ENCODE peak calls at places on chromosomes 11 and 22, in seven cellular contexts. B is neural crest cell; U is foreskin fibroblast; K is cardiac fibroblast; N is CD8-positive, alpha-beta T cell; Z is psoas muscle; C is retinal pigment epithelial cell. G is an unnamed sample.

GRCh38 chr11:77372736-77373135 is 71.2 kb upstream of the GDPD4 start:
- DNase-seq in B (no peak), U (no peak), K (no peak), N (no peak), Z (no peak), C (no peak), G (no peak)

GRCh38 chr11:110679323-110679980 is 32.8 kb downstream of the ARHGAP20 start:
- DNase-seq in B (no peak), U (peak; percentile 59), K (peak; percentile 60), N (no peak), Z (no peak), C (no peak), G (no peak)

GRCh38 chr11:63767415-63768231 is 952 bp downstream of the ZFTA start:
- DNase-seq in B (peak; percentile 57), U (peak; percentile 76), K (peak; percentile 86), N (no peak), Z (peak; percentile 74), C (no peak), G (no peak)

GRCh38 chr11:97909544-97910394 is 1111.0 kb upstream of the CNTN5 start:
- DNase-seq in B (no peak), U (no peak), K (peak; percentile 51), N (no peak), Z (no peak), C (peak; percentile 6), G (no peak)

GRCh38 chr11:12066799-12067508 is 43.4 kb upstream of the MICAL2 start:
- DNase-seq in B (no peak), U (peak; percentile 84), K (peak; percentile 57), N (no peak), Z (peak; percentile 85), C (no peak), G (peak; percentile 95)

GRCh38 chr11:26675233-26675928 is 46.5 kb downstream of the SLC5A12 start:
- DNase-seq in B (no peak), U (no peak), K (no peak), N (no peak), Z (no peak), C (no peak), G (no peak)

GRCh38 chr11:22467248-22467647 is 129.1 kb downstream of the SLC17A6 start:
- DNase-seq in B (no peak), U (no peak), K (no peak), N (no peak), Z (no peak), C (no peak), G (no peak)

GRCh38 chr11:45148276-45148675 is 1.8 kb downstream of the PRDM11 start:
- DNase-seq in B (no peak), U (no peak), K (no peak), N (no peak), Z (no peak), C (no peak), G (no peak)

GRCh38 chr11:57357827-57358226 is 19.7 kb downstream of the P2RX3 start:
- DNase-seq in B (no peak), U (peak; percentile 24), K (peak; percentile 10), N (no peak), Z (no peak), C (no peak), G (no peak)

GRCh38 chr11:35323076-35323868 is 96.1 kb downstream of the SLC1A2 start:
- DNase-seq in B (no peak), U (no peak), K (no peak), N (no peak), Z (no peak), C (no peak), G (no peak)

GRCh38 chr11:75654314-75654713 is 14.5 kb downstream of the MAP6 start:
- DNase-seq in B (no peak), U (no peak), K (peak; percentile 56), N (no peak), Z (no peak), C (no peak), G (peak; percentile 21)

GRCh38 chr11:102799656-102800339 is 1.8 kb upstream of the MMP1 start:
- DNase-seq in B (no peak), U (peak; percentile 69), K (peak; percentile 79), N (no peak), Z (no peak), C (no peak), G (no peak)

GRCh38 chr11:94400839-94401772 is at the start of gene GPR83:
- DNase-seq in B (peak; percentile 37), U (no peak), K (peak; percentile 10), N (no peak), Z (peak; percentile 41), C (no peak), G (no peak)

GRCh38 chr11:119509969-119510401 is 87.0 kb upstream of the THY1 start:
- DNase-seq in B (no peak), U (peak; percentile 77), K (peak; percentile 93), N (no peak), Z (no peak), C (no peak), G (peak; percentile 62)

GRCh38 chr22:39946571-39947407 is 13.4 kb upstream of the TMA7B start:
- DNase-seq in B (no peak), U (no peak), K (no peak), N (no peak), Z (no peak), C (no peak), G (no peak)

GRCh38 chr11:86509579-86509978 is 134.9 kb downstream of the CCDC81 start:
- DNase-seq in B (no peak), U (no peak), K (peak; percentile 30), N (no peak), Z (no peak), C (no peak), G (no peak)

GRCh38 chr11:57798905-57799559 is 37.4 kb downstream of the CTNND1 start:
- DNase-seq in B (no peak), U (peak; percentile 85), K (peak; percentile 41), N (no peak), Z (no peak), C (no peak), G (peak; percentile 71)

GRCh38 chr11:110159491-110159890 is 66.3 kb downstream of the ZC3H12C start:
- DNase-seq in B (no peak), U (no peak), K (no peak), N (no peak), Z (no peak), C (no peak), G (no peak)

GRCh38 chr11:33507967-33508366 is 192.7 kb downstream of the C11orf91 start:
- DNase-seq in B (no peak), U (peak; percentile 52), K (peak; percentile 66), N (no peak), Z (no peak), C (no peak), G (no peak)

GRCh38 chr22:39428597-39429071 is 28.2 kb upstream of the MGAT3 start:
- DNase-seq in B (no peak), U (no peak), K (no peak), N (no peak), Z (no peak), C (no peak), G (no peak)

GRCh38 chr11:91773090-91773489 is 451.5 kb upstream of the FAT3 start:
- DNase-seq in B (no peak), U (no peak), K (no peak), N (no peak), Z (no peak), C (no peak), G (peak; percentile 10)

GRCh38 chr11:69337211-69337721 is 43.3 kb downstream of the MYEOV start:
- DNase-seq in B (no peak), U (peak; percentile 30), K (peak; percentile 47), N (no peak), Z (no peak), C (no peak), G (no peak)

GRCh38 chr11:120337133-120337895 is 1.1 kb downstream of the ARHGEF12 start:
- DNase-seq in B (no peak), U (no peak), K (no peak), N (no peak), Z (peak; percentile 68), C (no peak), G (no peak)

GRCh38 chr22:32411388-32411787 is 659 bp downstream of the RTCB start:
- DNase-seq in B (no peak), U (peak; percentile 1), K (peak; percentile 54), N (no peak), Z (no peak), C (no peak), G (no peak)

GRCh38 chr22:43129426-43130425 is 13.5 kb downstream of the MCAT start:
- DNase-seq in B (no peak), U (no peak), K (no peak), N (no peak), Z (no peak), C (no peak), G (no peak)

GRCh38 chr22:41822289-41823057 is 10.4 kb upstream of the SREBF2 start:
- DNase-seq in B (no peak), U (peak; percentile 50), K (peak; percentile 81), N (no peak), Z (no peak), C (peak; percentile 42), G (peak; percentile 32)

DNA sequence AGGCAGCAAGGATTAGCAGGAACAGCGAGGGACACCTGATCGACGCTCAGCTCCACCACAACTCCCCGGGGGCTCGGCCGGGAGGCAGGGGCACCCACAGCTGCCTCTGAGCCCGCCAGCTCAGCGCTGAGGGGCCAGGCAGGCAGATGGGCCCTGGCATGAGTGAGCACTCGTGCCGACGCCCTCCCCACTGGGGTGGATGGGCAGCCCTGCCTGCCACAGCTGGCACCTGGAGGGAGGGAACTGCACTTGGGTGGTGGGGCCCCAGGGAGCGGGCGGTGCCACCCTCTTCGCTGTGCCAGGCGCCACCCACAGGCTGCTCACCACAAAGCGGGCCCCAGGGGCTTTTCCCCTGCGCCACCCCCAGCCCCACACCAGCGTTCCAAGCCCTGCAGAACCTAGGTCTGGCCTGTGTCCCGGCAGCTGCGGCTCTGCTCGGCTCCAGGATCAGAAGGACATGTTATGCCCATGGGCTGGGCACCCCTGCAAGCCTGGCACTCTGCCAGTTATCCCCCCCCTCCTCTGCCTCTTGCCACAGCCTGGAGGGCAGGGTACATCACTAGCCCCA is 28.8 kb downstream of the WNT7B start:
- DNase-seq in B (no peak), U (no peak), K (no peak), N (no peak), Z (no peak), C (no peak), G (no peak)
- TF ChIP-seq CTCF in B (no peak), U (no peak), K (no peak), N (no peak), Z (no peak), C (peak; percentile 21), G (no peak)

GRCh38 chr22:37077802-37078448 is 26.4 kb downstream of the KCTD17 start:
- DNase-seq in B (peak; percentile 77), U (peak; percentile 24), K (peak; percentile 62), N (peak; percentile 68), Z (peak; percentile 68), C (no peak), G (no peak)
- TF ChIP-seq CTCF in B (peak; percentile 99), U (peak; percentile 99), K (peak; percentile 100), N (peak; percentile 98), Z (peak; percentile 89), C (peak; percentile 99), G (peak; percentile 99)

GRCh38 chr11:18243783-18244362 is 4.6 kb downstream of the SAA2 start:
- DNase-seq in B (peak; percentile 47), U (peak; percentile 49), K (peak; percentile 86), N (peak; percentile 14), Z (no peak), C (peak; percentile 23), G (peak; percentile 38)
- TF ChIP-seq CTCF in B (peak; percentile 82), U (peak; percentile 73), K (peak; percentile 97), N (peak; percentile 64), Z (peak; percentile 56), C (peak; percentile 85), G (peak; percentile 92)

DNA sequence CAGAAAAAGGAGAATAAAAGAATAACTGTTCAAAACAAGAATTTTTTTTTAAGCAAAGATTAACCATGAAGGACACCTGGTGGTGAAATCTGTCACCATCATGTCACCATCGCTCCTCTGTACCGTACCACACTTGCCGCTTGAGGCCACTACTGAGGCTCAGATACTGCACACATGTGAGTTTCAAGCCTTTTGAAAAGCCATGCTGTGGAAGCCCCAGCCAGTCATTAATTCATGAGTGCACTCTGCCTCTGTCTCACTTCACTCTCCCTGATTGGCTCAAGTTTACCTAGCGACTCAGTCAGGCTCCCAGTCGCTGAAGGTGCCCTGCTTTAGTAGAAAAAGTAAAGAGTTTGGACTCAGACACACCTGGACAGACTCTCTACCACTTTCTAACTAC is 6.6 kb upstream of the MS4A12 start:
- DNase-seq in B (peak; percentile 8), U (no peak), K (peak; percentile 7), N (no peak), Z (no peak), C (no peak), G (no peak)
- TF ChIP-seq CTCF in B (peak; percentile 71), U (no peak), K (no peak), N (no peak), Z (no peak), C (no peak), G (no peak)